ENCODE peak calls at places on chromosome 20, in six cellular contexts. One of them, this sample, is unnamed. For H3K9me3, the result is how much of the 10 kb centered on the place peaks cover.

GRCh38 chr20:47038581-47039560 is 144.2 kb downstream of the EYA2 start:
- DNase-seq in K562: no peak
- DNase-seq in SK-N-SH: no peak
- DNase-seq in tibial nerve: peak
- DNase-seq in esophagus muscularis mucosa: no peak
- DNase-seq in ovary: no peak
- DNase-seq in this sample: peak

GRCh38 chr20:24746351-24746685 is 202.8 kb upstream of the CST7 start:
- DNase-seq in tibial nerve: no peak
- DNase-seq in ovary: no peak
- DNase-seq in SK-N-SH: no peak
- DNase-seq in esophagus muscularis mucosa: no peak
- DNase-seq in K562: no peak
- DNase-seq in this sample: peak

GRCh38 chr20:48175261-48175660 is 390.0 kb upstream of the SULF2 start:
- DNase-seq in esophagus muscularis mucosa: no peak
- DNase-seq in tibial nerve: no peak
- DNase-seq in ovary: no peak
- DNase-seq in K562: no peak
- DNase-seq in SK-N-SH: no peak
- DNase-seq in this sample: no peak

GRCh38 chr20:16714765-16715164 is 15.1 kb upstream of the SNRPB2 start:
- DNase-seq in SK-N-SH: no peak
- DNase-seq in K562: no peak
- DNase-seq in ovary: no peak
- DNase-seq in tibial nerve: no peak
- DNase-seq in esophagus muscularis mucosa: no peak
- DNase-seq in this sample: no peak

GRCh38 chr20:25274481-25274880 is 26.6 kb downstream of the PYGB start:
- DNase-seq in tibial nerve: peak
- DNase-seq in K562: no peak
- DNase-seq in esophagus muscularis mucosa: no peak
- DNase-seq in ovary: peak
- DNase-seq in SK-N-SH: no peak
- DNase-seq in this sample: peak

GRCh38 chr20:8131598-8132014 is 460 bp upstream of the PLCB1 start:
- DNase-seq in esophagus muscularis mucosa: no peak
- DNase-seq in ovary: no peak
- DNase-seq in SK-N-SH: no peak
- DNase-seq in tibial nerve: peak
- DNase-seq in K562: no peak
- DNase-seq in this sample: no peak

GRCh38 chr20:51440589-51440988 is 101.9 kb downstream of the NFATC2 start:
- DNase-seq in SK-N-SH: no peak
- DNase-seq in esophagus muscularis mucosa: no peak
- DNase-seq in K562: no peak
- DNase-seq in tibial nerve: no peak
- DNase-seq in ovary: no peak
- DNase-seq in this sample: no peak

GRCh38 chr20:16904751-16905150 is 156.6 kb downstream of the OTOR start:
- DNase-seq in K562: no peak
- DNase-seq in SK-N-SH: no peak
- DNase-seq in tibial nerve: no peak
- DNase-seq in ovary: no peak
- DNase-seq in esophagus muscularis mucosa: no peak
- DNase-seq in this sample: no peak

GRCh38 chr20:32354592-32355416 is 3.3 kb upstream of the ASXL1 start:
- DNase-seq in SK-N-SH: no peak
- DNase-seq in tibial nerve: no peak
- DNase-seq in ovary: no peak
- DNase-seq in K562: no peak
- DNase-seq in esophagus muscularis mucosa: no peak
- DNase-seq in this sample: no peak
- TF ChIP-seq EP300 in SK-N-SH: no peak
- TF ChIP-seq EP300 in tibial nerve: no peak
- TF ChIP-seq EP300 in ovary: no peak
- TF ChIP-seq EP300 in K562: peak
- TF ChIP-seq EP300 in esophagus muscularis mucosa: no peak
- TF ChIP-seq EP300 in this sample: no peak

GRCh38 chr20:61355096-61355495 is 103.0 kb downstream of the CDH4 start:
- DNase-seq in K562: no peak
- DNase-seq in tibial nerve: no peak
- DNase-seq in ovary: no peak
- DNase-seq in esophagus muscularis mucosa: no peak
- DNase-seq in SK-N-SH: no peak
- DNase-seq in this sample: no peak
- H3K4me3 ChIP-seq in K562: no peak
- H3K4me3 ChIP-seq in tibial nerve: no peak
- H3K4me3 ChIP-seq in ovary: no peak
- H3K4me3 ChIP-seq in esophagus muscularis mucosa: no peak
- H3K4me3 ChIP-seq in SK-N-SH: no peak
- H3K4me3 ChIP-seq in this sample: no peak

GRCh38 chr20:49573900-49574416 is 6.0 kb upstream of the PTGIS start:
- DNase-seq in K562: no peak
- DNase-seq in esophagus muscularis mucosa: no peak
- DNase-seq in ovary: peak
- DNase-seq in tibial nerve: no peak
- DNase-seq in SK-N-SH: no peak
- DNase-seq in this sample: no peak

GRCh38 chr20:49579195-49579594 is 11.3 kb upstream of the PTGIS start:
- DNase-seq in K562: no peak
- DNase-seq in esophagus muscularis mucosa: no peak
- DNase-seq in SK-N-SH: no peak
- DNase-seq in tibial nerve: no peak
- DNase-seq in ovary: no peak
- DNase-seq in this sample: no peak

GRCh38 chr20:49578436-49578835 is 10.5 kb upstream of the PTGIS start:
- DNase-seq in K562: no peak
- DNase-seq in tibial nerve: no peak
- DNase-seq in SK-N-SH: no peak
- DNase-seq in esophagus muscularis mucosa: no peak
- DNase-seq in ovary: no peak
- DNase-seq in this sample: no peak

GRCh38 chr20:49572857-49573256 is 4.9 kb upstream of the PTGIS start:
- DNase-seq in esophagus muscularis mucosa: no peak
- DNase-seq in SK-N-SH: no peak
- DNase-seq in tibial nerve: no peak
- DNase-seq in ovary: peak
- DNase-seq in K562: no peak
- DNase-seq in this sample: no peak

GRCh38 chr20:49575551-49576060 is 7.7 kb upstream of the PTGIS start:
- DNase-seq in tibial nerve: peak
- DNase-seq in K562: no peak
- DNase-seq in ovary: peak
- DNase-seq in SK-N-SH: no peak
- DNase-seq in esophagus muscularis mucosa: no peak
- DNase-seq in this sample: no peak
- H3K9me3 ChIP-seq in tibial nerve: under half
- H3K9me3 ChIP-seq in K562: under half
- H3K9me3 ChIP-seq in ovary: under half
- H3K9me3 ChIP-seq in SK-N-SH: under half
- H3K9me3 ChIP-seq in esophagus muscularis mucosa: under half
- H3K9me3 ChIP-seq in this sample: under half

GRCh38 chr20:34004790-34005457 is 11.2 kb downstream of the RALY start:
- DNase-seq in ovary: no peak
- DNase-seq in esophagus muscularis mucosa: no peak
- DNase-seq in SK-N-SH: no peak
- DNase-seq in tibial nerve: no peak
- DNase-seq in K562: no peak
- DNase-seq in this sample: no peak
- TF ChIP-seq EP300 in ovary: no peak
- TF ChIP-seq EP300 in esophagus muscularis mucosa: no peak
- TF ChIP-seq EP300 in SK-N-SH: no peak
- TF ChIP-seq EP300 in tibial nerve: no peak
- TF ChIP-seq EP300 in K562: no peak
- TF ChIP-seq EP300 in this sample: no peak

GRCh38 chr20:20796766-20797415 is 84.4 kb upstream of the RALGAPA2 start:
- DNase-seq in esophagus muscularis mucosa: no peak
- DNase-seq in SK-N-SH: no peak
- DNase-seq in tibial nerve: no peak
- DNase-seq in K562: no peak
- DNase-seq in ovary: no peak
- DNase-seq in this sample: no peak
- H3K4me3 ChIP-seq in esophagus muscularis mucosa: no peak
- H3K4me3 ChIP-seq in SK-N-SH: no peak
- H3K4me3 ChIP-seq in tibial nerve: no peak
- H3K4me3 ChIP-seq in K562: no peak
- H3K4me3 ChIP-seq in ovary: no peak
- H3K4me3 ChIP-seq in this sample: no peak

GRCh38 chr20:56268536-56268935 is 20.0 kb downstream of the MC3R start:
- DNase-seq in ovary: no peak
- DNase-seq in esophagus muscularis mucosa: no peak
- DNase-seq in K562: no peak
- DNase-seq in tibial nerve: no peak
- DNase-seq in SK-N-SH: no peak
- DNase-seq in this sample: no peak

GRCh38 chr20:56278205-56278604 is 29.7 kb downstream of the MC3R start:
- DNase-seq in tibial nerve: no peak
- DNase-seq in K562: no peak
- DNase-seq in SK-N-SH: no peak
- DNase-seq in esophagus muscularis mucosa: no peak
- DNase-seq in ovary: no peak
- DNase-seq in this sample: no peak

GRCh38 chr20:56271974-56272373 is 23.4 kb downstream of the MC3R start:
- DNase-seq in tibial nerve: no peak
- DNase-seq in ovary: no peak
- DNase-seq in SK-N-SH: no peak
- DNase-seq in esophagus muscularis mucosa: no peak
- DNase-seq in K562: no peak
- DNase-seq in this sample: no peak

GRCh38 chr20:56274156-56274555 is 25.6 kb downstream of the MC3R start:
- DNase-seq in tibial nerve: no peak
- DNase-seq in esophagus muscularis mucosa: no peak
- DNase-seq in K562: no peak
- DNase-seq in ovary: no peak
- DNase-seq in SK-N-SH: no peak
- DNase-seq in this sample: no peak

GRCh38 chr20:56273491-56273890 is 25.0 kb downstream of the MC3R start:
- DNase-seq in K562: no peak
- DNase-seq in SK-N-SH: no peak
- DNase-seq in esophagus muscularis mucosa: no peak
- DNase-seq in ovary: no peak
- DNase-seq in tibial nerve: no peak
- DNase-seq in this sample: no peak
- H3K9me3 ChIP-seq in K562: under half
- H3K9me3 ChIP-seq in SK-N-SH: under half
- H3K9me3 ChIP-seq in esophagus muscularis mucosa: under half
- H3K9me3 ChIP-seq in ovary: under half
- H3K9me3 ChIP-seq in tibial nerve: under half
- H3K9me3 ChIP-seq in this sample: under half

GRCh38 chr20:14148042-14148441 is 152.7 kb downstream of the MACROD2 start:
- DNase-seq in K562: no peak
- DNase-seq in ovary: no peak
- DNase-seq in tibial nerve: no peak
- DNase-seq in esophagus muscularis mucosa: no peak
- DNase-seq in SK-N-SH: no peak
- DNase-seq in this sample: no peak

GRCh38 chr20:14142171-14142570 is 146.9 kb downstream of the MACROD2 start:
- DNase-seq in esophagus muscularis mucosa: no peak
- DNase-seq in ovary: peak
- DNase-seq in tibial nerve: no peak
- DNase-seq in SK-N-SH: peak
- DNase-seq in K562: no peak
- DNase-seq in this sample: no peak

GRCh38 chr20:14142964-14143627 is 147.8 kb downstream of the MACROD2 start:
- DNase-seq in K562: no peak
- DNase-seq in tibial nerve: no peak
- DNase-seq in SK-N-SH: peak
- DNase-seq in esophagus muscularis mucosa: no peak
- DNase-seq in ovary: no peak
- DNase-seq in this sample: no peak
- TF ChIP-seq EP300 in K562: no peak
- TF ChIP-seq EP300 in tibial nerve: no peak
- TF ChIP-seq EP300 in SK-N-SH: no peak
- TF ChIP-seq EP300 in esophagus muscularis mucosa: no peak
- TF ChIP-seq EP300 in ovary: no peak
- TF ChIP-seq EP300 in this sample: no peak

GRCh38 chr20:44609006-44609510 is 26.7 kb downstream of the PKIG start:
- DNase-seq in K562: no peak
- DNase-seq in SK-N-SH: peak
- DNase-seq in ovary: no peak
- DNase-seq in tibial nerve: no peak
- DNase-seq in esophagus muscularis mucosa: no peak
- DNase-seq in this sample: no peak
- H3K4me3 ChIP-seq in K562: no peak
- H3K4me3 ChIP-seq in SK-N-SH: no peak
- H3K4me3 ChIP-seq in ovary: no peak
- H3K4me3 ChIP-seq in tibial nerve: no peak
- H3K4me3 ChIP-seq in esophagus muscularis mucosa: peak
- H3K4me3 ChIP-seq in this sample: no peak

This sample was measured in upper lobe of left lung.